ENCODE peak calls at places on chromosomes 2 and 18, in seven cellular contexts. E is fibroblast of lung, T is neural progenitor cell, C is GM23338, N is HCT116, M is DND-41, Q is H1. B is an unnamed sample.

GRCh38 chr2:67277450-67277849 is 119.7 kb upstream of the ETAA1 start:
- DNase-seq in E (no peak), T (peak; percentile 27), C (peak; percentile 55), N (no peak), M (no peak), Q (peak; percentile 5), B (peak; percentile 7)

GRCh38 chr18:22101731-22102130 is 67.7 kb upstream of the GATA6 start:
- DNase-seq in E (no peak), T (no peak), C (no peak), N (no peak), M (no peak), Q (no peak), B (no peak)

GRCh38 chr18:74609535-74609934 is 11.9 kb downstream of the ZNF407 start:
- DNase-seq in E (peak; percentile 71), T (no peak), C (no peak), N (no peak), M (no peak), Q (no peak), B (no peak)

GRCh38 chr2:239803764-239804111 is 221.4 kb downstream of the NDUFA10 start:
- DNase-seq in E (no peak), T (peak; percentile 63), C (no peak), N (no peak), M (no peak), Q (no peak), B (no peak)

GRCh38 chr18:9506046-9506792 is 30.9 kb downstream of the RALBP1 start:
- DNase-seq in E (peak; percentile 53), T (peak; percentile 2), C (peak; percentile 28), N (no peak), M (no peak), Q (no peak), B (peak; percentile 74)

GRCh38 chr2:188937228-188938220 is 36.6 kb upstream of the COL3A1 start:
- DNase-seq in E (peak; percentile 51), T (no peak), C (no peak), N (no peak), M (no peak), Q (no peak), B (no peak)

GRCh38 chr2:237882510-237883481 is 23.4 kb downstream of the RAMP1 start:
- DNase-seq in E (no peak), T (no peak), C (no peak), N (no peak), M (no peak), Q (no peak), B (no peak)

GRCh38 chr2:241880311-241881073 is 11.0 kb downstream of the RTP5 start:
- DNase-seq in E (no peak), T (no peak), C (no peak), N (no peak), M (no peak), Q (no peak), B (no peak)

GRCh38 chr2:20208487-20208882 is 16.4 kb downstream of the SDC1 start:
- DNase-seq in E (no peak), T (no peak), C (no peak), N (no peak), M (no peak), Q (no peak), B (peak; percentile 91)

GRCh38 chr18:58223717-58224424 is 179.8 kb downstream of the NEDD4L start:
- DNase-seq in E (peak; percentile 93), T (no peak), C (no peak), N (peak; percentile 76), M (no peak), Q (no peak), B (no peak)

GRCh38 chr2:84697895-84698294 is 181.6 kb downstream of the DNAH6 start:
- DNase-seq in E (no peak), T (no peak), C (peak; percentile 38), N (no peak), M (no peak), Q (no peak), B (no peak)

GRCh38 chr2:41791523-41791922 is 256.3 kb upstream of the PKDCC start:
- DNase-seq in E (peak; percentile 20), T (peak; percentile 65), C (peak; percentile 60), N (no peak), M (peak; percentile 67), Q (no peak), B (peak; percentile 72)

GRCh38 chr2:36541891-36542595 is 55.9 kb downstream of the FEZ2 start:
- DNase-seq in E (peak; percentile 32), T (no peak), C (no peak), N (no peak), M (no peak), Q (no peak), B (no peak)

GRCh38 chr2:23940262-23940975 is at the start of gene UBXN2A:
- DNase-seq in E (peak; percentile 79), T (peak; percentile 96), C (peak; percentile 88), N (peak; percentile 45), M (peak; percentile 80), Q (no peak), B (peak; percentile 89)

GRCh38 chr2:215571693-215572092 is 135.8 kb upstream of the FN1 start:
- DNase-seq in E (no peak), T (no peak), C (no peak), N (no peak), M (no peak), Q (no peak), B (no peak)

DNA sequence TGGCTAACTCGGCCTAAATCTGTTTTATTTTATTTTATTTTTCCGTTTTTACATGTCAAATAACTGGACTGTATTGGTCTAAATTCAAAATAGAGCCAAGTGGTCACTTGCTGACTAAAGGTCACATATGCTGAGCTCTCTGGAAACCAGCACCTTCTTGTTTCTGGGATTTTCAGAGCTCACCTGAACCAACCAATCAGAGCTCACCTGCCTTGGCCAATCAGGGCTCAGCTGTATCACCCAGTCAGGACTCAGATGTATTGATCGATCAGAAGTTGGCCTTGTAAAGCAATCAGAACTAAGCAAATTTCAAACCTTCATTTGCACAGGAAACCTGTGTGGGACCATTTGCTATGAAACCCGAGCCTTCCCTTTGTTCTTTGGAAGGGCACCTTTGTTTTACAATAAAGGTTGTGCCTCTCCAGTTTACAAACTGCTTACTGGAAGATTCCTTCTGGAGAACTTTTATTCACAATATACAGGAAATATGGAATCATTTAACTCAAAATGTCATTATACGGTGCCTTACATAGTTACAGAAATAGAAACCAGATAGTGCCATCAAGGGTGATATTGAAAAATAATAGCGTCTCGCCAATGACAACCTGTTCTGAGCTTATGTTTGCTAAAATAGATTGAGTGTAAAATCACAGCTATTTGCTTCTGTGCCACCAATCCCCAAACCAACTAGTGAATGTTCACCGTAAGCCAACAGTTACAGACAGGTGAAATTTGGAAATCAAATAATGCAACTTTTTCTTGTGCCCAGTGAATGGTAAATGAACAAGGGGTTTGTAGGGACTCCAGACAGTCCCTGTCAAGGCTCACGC is 17.3 kb upstream of the PSD4 start:
- DNase-seq in E (no peak), T (no peak), C (peak; percentile 44), N (peak; percentile 74), M (no peak), Q (no peak), B (no peak)
- TF ChIP-seq EZH2 in E (no peak), T (peak; percentile 59), C (no peak), N (no peak), M (no peak), Q (peak; percentile 10), B (no peak)

GRCh38 chr2:55164534-55165104 is 67.5 kb downstream of the CLHC1 start:
- DNase-seq in E (no peak), T (no peak), C (no peak), N (no peak), M (no peak), Q (no peak), B (no peak)

GRCh38 chr2:55163895-55164509 is 68.1 kb downstream of the CLHC1 start:
- DNase-seq in E (peak; percentile 32), T (no peak), C (no peak), N (no peak), M (no peak), Q (no peak), B (no peak)

GRCh38 chr2:55161295-55162210 is 70.5 kb downstream of the CLHC1 start:
- DNase-seq in E (peak; percentile 32), T (no peak), C (no peak), N (no peak), M (no peak), Q (no peak), B (no peak)

GRCh38 chr2:55162284-55163006 is 69.6 kb downstream of the CLHC1 start:
- DNase-seq in E (no peak), T (peak; percentile 54), C (peak; percentile 59), N (no peak), M (no peak), Q (no peak), B (no peak)

GRCh38 chr2:55163258-55163657 is 68.8 kb downstream of the CLHC1 start:
- DNase-seq in E (peak; percentile 74), T (no peak), C (no peak), N (no peak), M (no peak), Q (no peak), B (no peak)
- H3K4me1 ChIP-seq in E (peaks cover 19% of the 10 kb centered on the region), T (peaks cover 30% of the 10 kb centered on the region), C (peaks cover 22% of the 10 kb centered on the region), N (no peaks in the 10 kb centered on the region), M (peaks cover 6% of the 10 kb centered on the region), Q (no peaks in the 10 kb centered on the region), B (peaks cover 4% of the 10 kb centered on the region)

DNA sequence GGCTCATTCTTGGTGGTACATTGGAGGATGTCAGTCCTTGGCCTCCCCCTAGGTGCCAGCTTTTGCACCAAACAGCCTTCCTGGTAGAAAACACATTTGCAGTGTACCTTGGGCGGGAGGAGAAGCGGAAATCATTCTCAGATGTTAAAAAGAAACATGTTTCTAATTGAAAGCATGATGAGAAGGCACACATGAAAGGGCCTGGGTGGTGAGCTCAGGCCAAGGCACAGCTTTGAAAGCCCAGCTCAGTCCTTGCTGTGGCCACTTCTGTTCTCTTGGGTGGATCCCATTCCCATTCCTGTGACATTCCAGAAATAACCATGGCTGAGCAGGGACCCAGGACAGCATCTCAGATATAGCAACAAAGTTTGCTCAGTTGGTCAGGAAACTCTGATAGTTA is 71.5 kb downstream of the LTBP1 start:
- DNase-seq in E (no peak), T (no peak), C (no peak), N (no peak), M (no peak), Q (no peak), B (no peak)
- TF ChIP-seq CTCF in E (no peak), T (no peak), C (no peak), N (peak; percentile 6), M (no peak), Q (no peak), B (no peak)

GRCh38 chr2:176094307-176094706 is 1.8 kb downstream of the HOXD13 start:
- DNase-seq in E (no peak), T (no peak), C (no peak), N (no peak), M (peak; percentile 10), Q (no peak), B (no peak)
- TF ChIP-seq EZH2 in E (no peak), T (no peak), C (peak; percentile 57), N (no peak), M (no peak), Q (no peak), B (no peak)

GRCh38 chr2:126041648-126042047 is 614.3 kb upstream of the GYPC start:
- DNase-seq in E (no peak), T (no peak), C (no peak), N (no peak), M (no peak), Q (no peak), B (no peak)
- H3K4me1 ChIP-seq in E (no peaks in the 10 kb centered on the region), T (no peaks in the 10 kb centered on the region), C (no peaks in the 10 kb centered on the region), N (no peaks in the 10 kb centered on the region), M (no peaks in the 10 kb centered on the region), Q (no peaks in the 10 kb centered on the region), B (no peaks in the 10 kb centered on the region)

GRCh38 chr18:26185267-26185666 is 41.0 kb upstream of the TAF4B start:
- DNase-seq in E (no peak), T (no peak), C (peak; percentile 73), N (peak; percentile 48), M (no peak), Q (no peak), B (no peak)
- TF ChIP-seq CTCF in E (no peak), T (peak; percentile 49), C (no peak), N (peak; percentile 37), M (peak; percentile 44), Q (no peak), B (peak; percentile 42)

GRCh38 chr2:216632952-216633615 is at the start of gene IGFBP2:
- DNase-seq in E (peak; percentile 74), T (peak; percentile 95), C (peak; percentile 95), N (peak; percentile 41), M (peak; percentile 91), Q (no peak), B (no peak)
- TF ChIP-seq EZH2 in E (peak; percentile 88), T (no peak), C (no peak), N (no peak), M (no peak), Q (no peak), B (no peak)

B was measured in MM.1S.